ENCODE peak calls at places on chromosomes 4 and X, in nine cellular contexts. E is EH, M is MCF 10A, W is posterior cingulate gyrus, I is DMS 273 treated with DMSO at 0.1 percent for 48 hours, Q is activated T-cell treated with anti-CD3 and anti-CD28 coated beads for 24 hours, X is NCI-H1092, D is hepatocyte, P is cardiac fibroblast. Z is an unnamed sample.

GRCh38 chr4:39032218-39033085 is at the start of gene TMEM156:
- DNase-seq in E (peak), M (peak), W (no peak), I (no peak), Q (no peak), X (no peak), D (no peak), P (peak), Z (peak)

GRCh38 chr4:39975488-39976089 is 2.1 kb downstream of the PDS5A start:
- DNase-seq in E (peak), M (peak), W (no peak), I (no peak), Q (no peak), X (no peak), D (peak), P (peak), Z (no peak)

GRCh38 chrX:105837227-105837626 is 14.9 kb downstream of the NRK start:
- DNase-seq in E (peak), M (peak), W (no peak), I (no peak), Q (no peak), X (no peak), D (peak), P (peak), Z (peak)

GRCh38 chr4:33914386-33914785 is 2329.9 kb downstream of the ARAP2 start:
- DNase-seq in E (no peak), M (peak), W (no peak), I (no peak), Q (no peak), X (no peak), D (no peak), P (peak), Z (no peak)

GRCh38 chr4:165873298-165874071 is 448 bp downstream of the TLL1 start:
- DNase-seq in E (peak), M (peak), W (peak), I (no peak), Q (no peak), X (no peak), D (peak), P (peak), Z (peak)

GRCh38 chr4:42673084-42673429 is 16.2 kb upstream of the ATP8A1 start:
- DNase-seq in E (no peak), M (peak), W (no peak), I (no peak), Q (no peak), X (no peak), D (peak), P (peak), Z (peak)

GRCh38 chr4:38099908-38100407 is 139.8 kb downstream of the PTTG2 start:
- DNase-seq in E (peak), M (no peak), W (no peak), I (no peak), Q (no peak), X (no peak), D (no peak), P (peak), Z (no peak)

GRCh38 chr4:79852305-79852730 is 220.7 kb downstream of the ANTXR2 start:
- DNase-seq in E (peak), M (peak), W (no peak), I (no peak), Q (no peak), X (no peak), D (peak), P (peak), Z (no peak)

GRCh38 chr4:55549888-55550287 is 3.2 kb upstream of the CLOCK start:
- DNase-seq in E (peak), M (peak), W (no peak), I (no peak), Q (no peak), X (no peak), D (peak), P (peak), Z (no peak)

GRCh38 chr4:78584863-78585576 is 33.5 kb downstream of the ANXA3 start:
- DNase-seq in E (peak), M (peak), W (no peak), I (no peak), Q (no peak), X (no peak), D (no peak), P (peak), Z (no peak)

GRCh38 chr4:83305187-83305586 is 20.6 kb upstream of the COQ2 start:
- DNase-seq in E (peak), M (no peak), W (no peak), I (no peak), Q (no peak), X (no peak), D (no peak), P (no peak), Z (no peak)

GRCh38 chr4:134200811-134201215 is 776 bp downstream of the PABPC4L start:
- DNase-seq in E (peak), M (no peak), W (no peak), I (no peak), Q (no peak), X (no peak), D (no peak), P (no peak), Z (no peak)

GRCh38 chr4:70734168-70734954 is 12.6 kb downstream of the RUFY3 start:
- DNase-seq in E (peak), M (peak), W (no peak), I (no peak), Q (no peak), X (no peak), D (no peak), P (peak), Z (peak)

GRCh38 chrX:54964766-54965511 is 29.0 kb downstream of the PFKFB1 start:
- DNase-seq in E (no peak), M (no peak), W (no peak), I (no peak), Q (no peak), X (no peak), D (no peak), P (no peak), Z (no peak)

GRCh38 chr4:117137143-117137542 is 51.8 kb upstream of the TRAM1L1 start:
- DNase-seq in E (peak), M (peak), W (no peak), I (no peak), Q (no peak), X (no peak), D (no peak), P (peak), Z (no peak)

GRCh38 chr4:1231637-1232360 is 17.1 kb downstream of the CTBP1 start:
- DNase-seq in E (no peak), M (no peak), W (no peak), I (no peak), Q (no peak), X (no peak), D (no peak), P (no peak), Z (no peak)

GRCh38 chrX:7307720-7308119 is 159.8 kb upstream of the PUDP start:
- DNase-seq in E (no peak), M (no peak), W (no peak), I (no peak), Q (no peak), X (no peak), D (no peak), P (no peak), Z (no peak)

GRCh38 chrX:136954930-136955329 is 74.4 kb upstream of the RBMX start:
- DNase-seq in E (peak), M (peak), W (no peak), I (peak), Q (no peak), X (no peak), D (peak), P (peak), Z (peak)

GRCh38 chr4:6119507-6120020 is 80.8 kb downstream of the JAKMIP1 start:
- DNase-seq in E (no peak), M (no peak), W (no peak), I (no peak), Q (no peak), X (no peak), D (no peak), P (no peak), Z (no peak)

Z was measured in NCI-H345.